ENCODE peak calls at places on chromosome 4, in six cellular contexts. Z is OCI-LY7, J is foreskin fibroblast, Y is NB4, U is heart right ventricle, C is GM23338. E is an unnamed sample.

GRCh38 chr4:140260227-140260626 is 106.2 kb upstream of the MAML3 start:
- DNase-seq in Z (no peak), J (peak), Y (no peak), U (no peak), C (no peak), E (peak)

GRCh38 chr4:8414377-8414776 is 26.1 kb downstream of the ACOX3 start:
- DNase-seq in Z (no peak), J (no peak), Y (no peak), U (no peak), C (no peak), E (no peak)

GRCh38 chr4:157014621-157015591 is 43.3 kb upstream of the PDGFC start:
- DNase-seq in Z (no peak), J (peak), Y (no peak), U (no peak), C (peak), E (peak)

GRCh38 chr4:40596522-40596921 is 33.1 kb downstream of the RBM47 start:
- DNase-seq in Z (no peak), J (no peak), Y (no peak), U (no peak), C (no peak), E (no peak)

GRCh38 chr4:77120888-77121508 is 36.0 kb upstream of the CCNG2 start:
- DNase-seq in Z (no peak), J (no peak), Y (peak), U (no peak), C (peak), E (peak)

GRCh38 chr4:11471613-11472012 is 42.9 kb upstream of the HS3ST1 start:
- DNase-seq in Z (no peak), J (no peak), Y (peak), U (no peak), C (no peak), E (peak)

GRCh38 chr4:12679217-12679616 is 804.9 kb downstream of the RAB28 start:
- DNase-seq in Z (peak), J (no peak), Y (peak), U (no peak), C (peak), E (no peak)

GRCh38 chr4:184329235-184330007 is 111.7 kb upstream of the ENPP6 start:
- DNase-seq in Z (no peak), J (no peak), Y (no peak), U (no peak), C (no peak), E (no peak)

GRCh38 chr4:83197555-83198235 is 83.2 kb upstream of the PLAC8 start:
- DNase-seq in Z (peak), J (no peak), Y (peak), U (no peak), C (peak), E (no peak)

DNA sequence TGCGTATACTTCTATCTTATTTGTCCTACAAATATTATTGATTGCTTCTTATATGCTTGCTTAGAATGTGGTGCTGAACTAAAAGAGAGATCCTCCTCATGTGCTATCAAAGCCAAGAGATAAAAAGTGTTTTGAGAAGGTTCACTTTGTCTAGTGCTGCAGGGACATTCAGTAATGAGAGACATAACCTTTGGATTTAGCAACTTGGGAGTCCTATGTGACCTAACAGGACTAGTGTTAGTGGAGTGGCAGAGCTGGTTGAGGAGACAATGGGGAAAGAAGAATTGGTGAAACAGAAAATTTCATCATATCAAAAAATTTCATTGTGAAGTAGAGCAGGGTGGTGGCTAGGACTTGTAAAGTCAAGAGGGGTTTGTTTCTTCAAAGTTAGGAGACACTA is 117.0 kb downstream of the RAPGEF2 start:
- DNase-seq in Z (no peak), J (no peak), Y (no peak), U (no peak), C (no peak), E (no peak)
- H3K4me3 ChIP-seq in Z (no peak), J (no peak), Y (no peak), U (no peak), C (no peak), E (no peak)

DNA sequence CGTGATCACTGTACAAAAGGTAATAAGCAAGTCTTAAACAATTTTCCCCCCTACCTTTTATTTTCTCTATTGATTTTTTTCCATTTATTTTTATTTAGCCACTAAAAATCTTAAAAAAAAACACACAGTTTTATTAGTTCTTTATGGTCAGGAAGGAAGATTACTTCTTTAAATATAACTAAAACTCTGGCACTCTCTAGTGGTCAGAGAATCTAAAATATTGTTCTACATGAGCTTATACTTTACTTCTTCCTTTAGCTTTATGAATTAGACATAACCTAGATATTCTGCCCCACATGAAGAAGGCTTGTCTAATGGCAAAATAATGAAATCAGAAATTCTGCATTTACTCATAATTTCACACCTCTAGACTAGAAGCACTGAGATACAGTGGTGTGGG is 135.2 kb downstream of the PDE5A start:
- DNase-seq in Z (peak), J (peak), Y (peak), U (no peak), C (no peak), E (peak)
- TF ChIP-seq CTCF in Z (peak), J (peak), Y (no peak), U (no peak), C (peak), E (peak)

GRCh38 chr4:1660948-1661677 is 23.0 kb downstream of the FAM53A start:
- DNase-seq in Z (no peak), J (no peak), Y (no peak), U (no peak), C (no peak), E (no peak)
- H3K4me3 ChIP-seq in Z (no peak), J (no peak), Y (no peak), U (no peak), C (no peak), E (no peak)

DNA sequence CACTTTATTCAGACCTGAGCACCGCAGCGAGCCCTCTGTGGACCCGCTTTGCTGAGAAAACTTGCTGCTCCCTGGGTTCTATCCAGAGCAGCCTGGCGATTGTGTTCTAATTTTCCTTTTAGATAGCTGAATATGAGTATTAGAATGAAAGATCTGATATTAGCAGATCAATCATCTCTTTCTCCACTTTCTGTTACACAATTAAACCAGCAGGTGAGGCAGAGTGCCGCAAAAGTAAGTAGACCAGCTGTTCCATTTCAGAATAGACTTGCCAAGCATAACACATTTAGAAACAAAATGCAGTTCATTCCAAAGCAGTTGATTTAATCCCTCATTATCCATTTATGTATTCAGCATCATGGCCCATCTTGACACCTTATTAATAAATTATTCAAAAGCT is 58.6 kb downstream of the PALLD start:
- DNase-seq in Z (no peak), J (no peak), Y (no peak), U (no peak), C (no peak), E (no peak)
- TF ChIP-seq CTCF in Z (no peak), J (no peak), Y (no peak), U (no peak), C (peak), E (no peak)

GRCh38 chr4:127540497-127541026 is 92.2 kb upstream of the INTU start:
- DNase-seq in Z (no peak), J (no peak), Y (no peak), U (no peak), C (peak), E (no peak)
- H3K4me3 ChIP-seq in Z (no peak), J (no peak), Y (no peak), U (no peak), C (peak), E (no peak)

GRCh38 chr4:70940134-70940533 is 38.0 kb downstream of the MOB1B start:
- DNase-seq in Z (no peak), J (no peak), Y (no peak), U (no peak), C (peak), E (no peak)
- TF ChIP-seq CTCF in Z (peak), J (no peak), Y (no peak), U (no peak), C (peak), E (peak)